ENCODE peak calls at places on chromosomes 12 and 14, in six cellular contexts. Q is stimulated activated CD4-positive, alpha-beta T cell treated with anti-CD3 and anti-CD28 coated beads, Interleukin-15, amount 100 ng/mL, for 1 hour; L is brain microvascular endothelial cell; D is heart right ventricle; Z is DMS53; K is stimulated activated CD8-positive, alpha-beta memory T cell treated with anti-CD3 and anti-CD28 coated beads, Interleukin-15, amount 100 ng/mL, for 1 hour. Y is an unnamed sample.

GRCh38 chr14:93954900-93955891 is 21.2 kb downstream of the ASB2 start:
- DNase-seq in K (no peak), L (no peak), D (no peak), Z (no peak), Q (no peak), Y (peak; percentile 53)

GRCh38 chr14:102699416-102700110 is 77.7 kb upstream of the TRAF3 start:
- DNase-seq in Q (no peak), L (no peak), D (no peak), K (no peak), Z (no peak), Y (no peak)

GRCh38 chr14:102530828-102531478 is 21.4 kb upstream of the ANKRD9 start:
- DNase-seq in Q (no peak), D (no peak), K (no peak), L (no peak), Z (no peak), Y (no peak)

GRCh38 chr14:26845106-26845818 is 247.4 kb upstream of the NOVA1 start:
- DNase-seq in K (no peak), D (no peak), Z (no peak), Q (no peak), L (no peak), Y (no peak)

GRCh38 chr12:92502417-92503028 is 200.3 kb upstream of the PLEKHG7 start:
- DNase-seq in Q (no peak), Z (peak; percentile 23), L (no peak), D (no peak), K (no peak), Y (no peak)

GRCh38 chr14:57317248-57317833 is 48.6 kb downstream of the AP5M1 start:
- DNase-seq in Q (peak; percentile 32), K (peak; percentile 58), L (peak; percentile 72), Z (peak; percentile 86), D (peak; percentile 72), Y (peak; percentile 38)

GRCh38 chr12:114636723-114637480 is 47.1 kb downstream of the TBX3 start:
- DNase-seq in Q (no peak), D (no peak), Z (peak; percentile 32), L (no peak), K (no peak), Y (no peak)

GRCh38 chr12:105189293-105189692 is 46.7 kb downstream of the APPL2 start:
- DNase-seq in Z (no peak), K (no peak), L (no peak), Q (no peak), D (no peak), Y (no peak)

GRCh38 chr12:105301696-105302095 is 28.8 kb upstream of the C12orf75 start:
- DNase-seq in Q (no peak), K (no peak), D (no peak), L (no peak), Z (no peak), Y (no peak)

GRCh38 chr14:76346391-76347160 is 29.4 kb upstream of the ESRRB start:
- DNase-seq in Z (peak; percentile 48), L (no peak), Q (no peak), K (no peak), D (no peak), Y (no peak)

GRCh38 chr12:88726806-88727722 is 146.8 kb upstream of the KITLG start:
- DNase-seq in L (peak; percentile 6), Z (no peak), Q (no peak), K (no peak), D (no peak), Y (no peak)

GRCh38 chr14:22296722-22297121 is 292.3 kb downstream of the DAD1 start:
- DNase-seq in K (no peak), L (peak; percentile 43), Q (no peak), D (no peak), Z (no peak), Y (no peak)